ENCODE peak calls at places on chromosomes 4 and X, in four cellular contexts. D, Y, G and F are unnamed samples.

GRCh38 chrX:150770623-150771022 is 77.4 kb downstream of the MTMR1 start:
- DNase-seq in D (no peak), Y (no peak), G (no peak), F (no peak)

GRCh38 chr4:30600246-30600645 is 119.9 kb upstream of the PCDH7 start:
- DNase-seq in D (peak; percentile 9), Y (no peak), G (no peak), F (peak; percentile 6)

GRCh38 chrX:37684426-37684825 is 1.2 kb upstream of the XK start:
- DNase-seq in D (no peak), Y (no peak), G (no peak), F (no peak)

GRCh38 chr4:73864365-73864764 is 4.8 kb upstream of the CXCL1 start:
- DNase-seq in D (no peak), Y (no peak), G (peak; percentile 51), F (peak; percentile 73)

GRCh38 chr4:89737888-89738287 is 99.1 kb downstream of the SNCA start:
- DNase-seq in D (peak; percentile 66), Y (no peak), G (no peak), F (peak; percentile 24)

GRCh38 chrX:102067966-102068723 is 57.3 kb upstream of the TCEAL2 start:
- DNase-seq in D (peak; percentile 38), Y (peak; percentile 10), G (peak; percentile 41), F (peak; percentile 48)

GRCh38 chr4:175998782-175999181 is 66.9 kb upstream of the WDR17 start:
- DNase-seq in D (no peak), Y (no peak), G (no peak), F (peak; percentile 50)

GRCh38 chr4:22607382-22607781 is 85.4 kb upstream of the GBA3 start:
- DNase-seq in D (peak; percentile 52), Y (peak; percentile 59), G (peak; percentile 30), F (peak; percentile 62)

GRCh38 chr4:31458813-31459212 is 738.6 kb downstream of the PCDH7 start:
- DNase-seq in D (no peak), Y (no peak), G (no peak), F (no peak)

GRCh38 chr4:149708513-149709175 is 107.0 kb downstream of the IQCM start:
- DNase-seq in D (peak; percentile 71), Y (no peak), G (no peak), F (peak; percentile 85)

GRCh38 chr4:2811830-2812599 is 19.1 kb downstream of the SH3BP2 start:
- DNase-seq in D (peak; percentile 60), Y (peak; percentile 82), G (peak; percentile 76), F (no peak)

GRCh38 chr4:85681194-85681803 is 206.3 kb downstream of the ARHGAP24 start:
- DNase-seq in D (peak; percentile 92), Y (no peak), G (no peak), F (no peak)

GRCh38 chr4:122017296-122017695 is 65.4 kb upstream of the TRPC3 start:
- DNase-seq in D (no peak), Y (no peak), G (no peak), F (no peak)

GRCh38 chrX:17042046-17042445 is 95.6 kb downstream of the REPS2 start:
- DNase-seq in D (no peak), Y (no peak), G (no peak), F (no peak)

GRCh38 chr4:98505991-98506390 is 152.4 kb downstream of the TSPAN5 start:
- DNase-seq in D (no peak), Y (no peak), G (no peak), F (no peak)

GRCh38 chrX:51614353-51614752 is 4.4 kb downstream of the CENPVL3 start:
- DNase-seq in D (peak; percentile 76), Y (peak; percentile 47), G (peak; percentile 39), F (peak; percentile 61)

GRCh38 chr4:47031713-47032404 is 492 bp downstream of the GABRB1 start:
- DNase-seq in D (no peak), Y (peak; percentile 2), G (no peak), F (no peak)

GRCh38 chr4:182174979-182175378 is 68.2 kb upstream of the TENM3 start:
- DNase-seq in D (no peak), Y (no peak), G (no peak), F (no peak)

GRCh38 chr4:151304755-151305154 is 20.6 kb downstream of the SH3D19 start:
- DNase-seq in D (no peak), Y (no peak), G (peak; percentile 89), F (peak; percentile 43)

GRCh38 chr4:130675262-130675661 is 1579.3 kb downstream of the C4orf33 start:
- DNase-seq in D (no peak), Y (peak; percentile 19), G (no peak), F (no peak)

GRCh38 chr4:118265312-118266144 is 87.3 kb downstream of the PRSS12 start:
- DNase-seq in D (peak; percentile 17), Y (peak; percentile 71), G (no peak), F (no peak)

GRCh38 chr4:137471895-137472294 is 60.4 kb downstream of the PCDH18 start:
- DNase-seq in D (peak; percentile 73), Y (no peak), G (no peak), F (peak; percentile 78)

GRCh38 chr4:20618010-20618409 is 82.2 kb upstream of the PACRGL start:
- DNase-seq in D (no peak), Y (no peak), G (no peak), F (no peak)

GRCh38 chr4:137749466-137749865 is 217.2 kb upstream of the PCDH18 start:
- DNase-seq in D (peak; percentile 60), Y (no peak), G (no peak), F (peak; percentile 21)

DNA sequence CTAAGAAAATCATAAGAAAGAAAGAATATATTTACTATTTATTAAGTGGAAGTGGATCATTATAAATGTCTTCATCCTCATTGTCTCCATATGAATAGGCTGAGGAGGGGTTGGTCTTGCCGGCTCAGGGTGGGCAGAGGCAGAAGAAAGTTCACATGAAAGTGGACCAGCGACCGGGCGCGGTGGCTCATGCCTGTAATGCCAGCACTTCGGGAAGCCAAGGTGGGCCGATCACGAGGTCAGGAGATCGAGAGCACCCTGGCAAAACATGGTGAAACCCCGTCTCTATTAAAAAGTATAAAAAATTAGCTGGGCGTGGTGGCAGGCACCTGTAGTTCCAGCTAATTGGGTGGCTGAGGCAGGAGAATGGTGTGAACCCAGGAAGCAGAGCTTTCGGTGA is 1145.4 kb downstream of the STIM2 start:
- DNase-seq in D (no peak), Y (no peak), G (no peak), F (no peak)
- H3K27ac ChIP-seq in D (no peak overlapping the region), Y (no peak overlapping the region), G (no peak overlapping the region), F (no peak overlapping the region)

GRCh38 chr4:139018971-139019758 is 3.6 kb downstream of the NOCT start:
- DNase-seq in D (peak; percentile 66), Y (peak; percentile 83), G (no peak), F (no peak)
- H3K9ac ChIP-seq in D (no peak overlapping the region), Y (no peak overlapping the region), G (no peak overlapping the region), F (no peak overlapping the region)

DNA sequence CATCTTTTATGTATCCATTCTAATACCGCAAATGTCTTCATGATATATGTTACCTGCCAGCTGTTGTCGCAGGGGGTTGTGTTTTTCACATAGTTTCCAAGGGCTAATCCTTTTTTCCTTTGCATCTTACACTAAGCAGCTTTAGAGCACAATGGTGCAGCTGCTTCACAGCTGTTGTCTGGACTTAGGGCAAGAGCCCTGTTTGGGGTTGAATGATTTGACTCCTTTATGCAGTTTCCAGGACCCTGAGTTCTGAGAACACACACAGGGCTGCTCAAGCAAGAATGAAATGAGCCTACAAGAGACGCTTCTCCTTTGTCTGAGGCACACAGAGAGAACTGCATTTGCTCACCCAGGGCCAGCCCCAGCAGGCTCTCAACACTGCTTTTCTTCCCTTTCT is 20.2 kb downstream of the CCNG2 start:
- DNase-seq in D (no peak), Y (no peak), G (no peak), F (no peak)
- TF ChIP-seq EZH2phosphoT487 in D (no peak), Y (no peak), G (no peak), F (no peak)

GRCh38 chrX:10074241-10074941 is 82.4 kb upstream of the CLCN4 start:
- DNase-seq in D (no peak), Y (no peak), G (no peak), F (no peak)

GRCh38 chrX:10076765-10077164 is 80.0 kb upstream of the CLCN4 start:
- DNase-seq in D (no peak), Y (no peak), G (no peak), F (no peak)

GRCh38 chrX:10071451-10072163 is 85.2 kb upstream of the CLCN4 start:
- DNase-seq in D (peak; percentile 21), Y (no peak), G (no peak), F (no peak)

GRCh38 chrX:10072786-10073568 is 83.8 kb upstream of the CLCN4 start:
- DNase-seq in D (no peak), Y (no peak), G (no peak), F (no peak)

GRCh38 chrX:10070714-10071436 is 85.9 kb upstream of the CLCN4 start:
- DNase-seq in D (no peak), Y (no peak), G (no peak), F (no peak)
- H3K27ac ChIP-seq in D (no peak overlapping the region), Y (no peak overlapping the region), G (no peak overlapping the region), F (no peak overlapping the region)

GRCh38 chr4:177119021-177119461 is 190.6 kb upstream of the NEIL3 start:
- DNase-seq in D (peak; percentile 62), Y (no peak), G (no peak), F (no peak)
- H3K9ac ChIP-seq in D (peak overlapping the region; percentile 47), Y (no peak overlapping the region), G (no peak overlapping the region), F (no peak overlapping the region)

DNA sequence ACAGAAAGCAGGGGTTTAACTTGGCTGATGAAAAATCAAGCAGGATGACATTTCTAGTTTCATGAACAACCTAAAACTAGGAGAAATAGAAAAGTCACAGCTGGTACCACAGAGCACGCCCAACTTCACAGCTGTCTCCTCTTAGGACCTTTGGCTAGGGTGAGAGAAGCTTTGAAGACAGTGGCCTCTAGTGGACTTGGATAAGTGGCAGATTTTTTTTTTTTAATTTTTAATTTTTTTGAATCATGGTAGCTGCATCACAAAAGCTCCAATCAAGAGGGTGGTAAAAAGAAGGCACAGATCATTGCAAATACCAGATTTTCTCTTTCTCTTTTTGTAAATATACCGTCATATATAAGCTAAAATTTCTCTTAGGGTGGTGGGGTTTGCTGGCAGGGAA is 20.2 kb upstream of the MAP3K15 start:
- DNase-seq in D (peak; percentile 56), Y (peak; percentile 49), G (peak; percentile 48), F (peak; percentile 43)
- TF ChIP-seq EZH2phosphoT487 in D (no peak), Y (no peak), G (no peak), F (no peak)

DNA sequence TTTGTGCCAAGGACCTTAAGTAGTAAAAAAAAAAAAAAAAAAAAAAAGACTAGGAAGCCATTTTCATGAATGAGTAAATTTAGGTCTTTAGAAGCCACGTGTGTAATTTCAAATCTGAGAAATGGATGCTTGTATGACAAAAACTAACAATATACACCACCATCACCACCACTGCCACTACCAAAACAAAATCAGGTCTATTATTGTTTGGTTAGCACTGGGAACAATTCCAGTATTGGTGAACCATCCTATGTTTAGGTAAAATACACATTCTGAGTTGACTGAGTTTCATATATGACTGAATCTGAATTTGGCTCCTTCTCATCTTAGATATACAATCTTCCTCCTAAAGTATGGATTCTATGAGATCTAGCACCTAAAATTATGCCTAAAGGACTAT is 8.8 kb upstream of the TMSB4X start:
- DNase-seq in D (no peak), Y (no peak), G (no peak), F (no peak)
- H3K27ac ChIP-seq in D (no peak overlapping the region), Y (no peak overlapping the region), G (no peak overlapping the region), F (no peak overlapping the region)

DNA sequence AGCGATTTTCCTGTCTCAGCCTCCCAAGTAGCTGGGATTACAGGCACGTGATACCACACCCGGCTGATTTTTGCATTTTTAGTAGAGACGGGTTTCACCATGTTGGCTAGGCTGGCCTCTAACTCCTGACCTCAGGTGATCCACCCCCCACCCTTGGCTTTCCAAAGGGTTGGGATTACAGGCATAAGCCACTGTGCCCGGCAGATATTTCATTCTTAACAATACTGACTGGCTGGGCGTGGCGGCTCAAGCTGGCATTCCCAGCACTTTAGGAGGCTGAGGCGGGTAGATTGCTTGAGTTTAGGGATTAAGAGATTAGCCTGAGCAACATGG is 1.3 kb downstream of the PQBP1 start:
- DNase-seq in D (no peak), Y (no peak), G (no peak), F (no peak)
- H3K9ac ChIP-seq in D (no peak overlapping the region), Y (no peak overlapping the region), G (peak overlapping the region; percentile 53), F (peak overlapping the region; percentile 98)